ENCODE peak calls at places on chromosome 19, in seven cellular contexts. J is PC-3, V is PC-9, Y is WERI-Rb-1, F is body of pancreas, I is colonic mucosa, N is psoas muscle. B is an unnamed sample.

GRCh38 chr19:1923319-1923718 is 17.7 kb upstream of the CSNK1G2 start:
- DNase-seq in J (no peak), V (no peak), Y (no peak), F (no peak), I (no peak), N (no peak), B (no peak)

GRCh38 chr19:2756477-2756876 is 16.7 kb upstream of the SLC39A3 start:
- DNase-seq in J (no peak), V (no peak), Y (no peak), F (no peak), I (no peak), N (no peak), B (no peak)

GRCh38 chr19:44635581-44636438 is 7.9 kb upstream of the PVR start:
- DNase-seq in J (peak; percentile 64), V (peak; percentile 58), Y (no peak), F (no peak), I (no peak), N (no peak), B (no peak)

GRCh38 chr19:33740811-33741396 is 55.8 kb upstream of the KCTD15 start:
- DNase-seq in J (peak; percentile 45), V (no peak), Y (no peak), F (peak; percentile 45), I (peak; percentile 23), N (no peak), B (no peak)

GRCh38 chr19:48495391-48495790 is 16.2 kb downstream of the LMTK3 start:
- DNase-seq in J (no peak), V (no peak), Y (no peak), F (no peak), I (no peak), N (no peak), B (no peak)

GRCh38 chr19:49807174-49807830 is 5.8 kb downstream of the FUZ start:
- DNase-seq in J (no peak), V (no peak), Y (no peak), F (no peak), I (no peak), N (no peak), B (no peak)

GRCh38 chr19:18317998-18318800 is 4.7 kb downstream of the LSM4 start:
- DNase-seq in J (no peak), V (no peak), Y (no peak), F (peak; percentile 30), I (no peak), N (no peak), B (no peak)

GRCh38 chr19:10284641-10285278 is 2.0 kb upstream of the ICAM4 start:
- DNase-seq in J (no peak), V (no peak), Y (no peak), F (no peak), I (no peak), N (no peak), B (no peak)

GRCh38 chr19:2260341-2260751 is 4.1 kb upstream of the JSRP1 start:
- DNase-seq in J (peak; percentile 42), V (peak; percentile 71), Y (no peak), F (no peak), I (peak; percentile 54), N (no peak), B (no peak)

GRCh38 chr19:28303502-28303901 is 909.4 kb downstream of the UQCRFS1 start:
- DNase-seq in J (no peak), V (no peak), Y (no peak), F (no peak), I (no peak), N (no peak), B (no peak)

GRCh38 chr19:49057636-49058234 is at the start of gene CGB7:
- DNase-seq in J (peak; percentile 70), V (no peak), Y (no peak), F (peak; percentile 85), I (peak; percentile 89), N (peak; percentile 84), B (no peak)

GRCh38 chr19:49142866-49143335 is 12.3 kb downstream of the HRC start:
- DNase-seq in J (peak; percentile 88), V (peak; percentile 67), Y (peak; percentile 45), F (peak; percentile 93), I (peak; percentile 92), N (peak; percentile 93), B (no peak)

GRCh38 chr19:3389876-3390361 is 23.5 kb downstream of the NFIC start:
- DNase-seq in J (no peak), V (no peak), Y (no peak), F (peak; percentile 80), I (peak; percentile 33), N (peak; percentile 82), B (no peak)

GRCh38 chr19:15418112-15418587 is 638 bp downstream of the AKAP8L start:
- DNase-seq in J (peak; percentile 26), V (no peak), Y (peak; percentile 30), F (peak; percentile 23), I (peak; percentile 29), N (no peak), B (no peak)

GRCh38 chr19:13089857-13090507 is 12.7 kb downstream of the LYL1 start:
- DNase-seq in J (no peak), V (no peak), Y (no peak), F (no peak), I (no peak), N (no peak), B (no peak)
- H3K27ac ChIP-seq in J (no peak overlapping the region), V (no peak overlapping the region), Y (no peak overlapping the region), F (no peak overlapping the region), I (no peak overlapping the region), N (peak overlapping the region; percentile 74), B (no peak overlapping the region)

DNA sequence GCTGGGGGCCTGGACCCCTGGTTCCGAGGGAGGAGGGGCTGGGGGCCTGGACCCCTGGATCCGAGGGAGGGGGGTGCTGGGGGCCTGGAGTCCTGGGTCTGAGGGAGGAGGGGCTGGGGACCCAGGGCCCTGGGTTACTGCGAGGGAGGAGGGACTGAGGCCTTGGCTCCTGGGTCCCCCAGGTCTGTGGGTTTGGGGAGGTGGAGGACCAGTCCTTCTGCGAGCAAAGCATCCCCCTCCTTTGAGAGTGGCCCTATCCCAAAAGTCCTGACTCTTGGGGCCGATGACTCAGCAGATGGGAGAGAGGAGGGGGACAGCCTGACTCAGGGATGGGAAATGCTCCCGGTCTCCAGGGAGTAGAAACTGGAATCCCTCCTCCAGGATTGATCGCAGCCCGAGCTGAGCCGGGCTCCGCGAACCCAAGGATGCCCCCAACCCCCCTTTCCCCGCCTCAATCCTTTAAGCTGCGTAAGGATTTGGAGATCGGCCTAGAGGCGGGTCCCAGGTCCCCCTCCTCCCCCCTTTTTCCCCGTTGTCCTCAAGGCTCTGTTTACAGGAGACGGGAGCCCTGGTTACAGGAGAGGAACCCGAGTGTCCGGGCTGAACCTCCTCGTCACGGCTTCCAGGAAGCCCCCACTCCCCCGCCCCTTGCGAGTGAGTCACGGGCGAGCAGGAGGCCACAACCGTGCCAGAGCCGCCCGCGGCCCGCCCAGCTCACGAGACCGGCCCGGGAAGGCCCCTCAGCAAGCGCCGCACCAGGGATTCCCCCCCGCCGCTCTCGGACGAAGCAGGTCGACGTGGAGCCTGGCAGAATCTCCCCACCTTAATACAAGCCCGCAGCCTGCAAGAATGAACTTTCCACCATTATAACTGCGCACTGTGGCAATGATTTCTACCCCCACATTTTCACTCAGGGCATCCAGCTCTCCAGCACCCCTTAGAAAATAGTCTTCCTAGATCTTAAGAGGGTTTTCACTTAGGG is 3.0 kb upstream of the ZFP36 start:
- DNase-seq in J (peak; percentile 88), V (peak; percentile 93), Y (peak; percentile 94), F (peak; percentile 86), I (peak; percentile 97), N (peak; percentile 100), B (peak; percentile 76)
- H3K27ac ChIP-seq in J (peak overlapping the region; percentile 97), V (peak overlapping the region; percentile 98), Y (peak overlapping the region; percentile 87), F (peak overlapping the region; percentile 98), I (peak overlapping the region; percentile 100), N (peak overlapping the region; percentile 96), B (peak overlapping the region; percentile 100)

DNA sequence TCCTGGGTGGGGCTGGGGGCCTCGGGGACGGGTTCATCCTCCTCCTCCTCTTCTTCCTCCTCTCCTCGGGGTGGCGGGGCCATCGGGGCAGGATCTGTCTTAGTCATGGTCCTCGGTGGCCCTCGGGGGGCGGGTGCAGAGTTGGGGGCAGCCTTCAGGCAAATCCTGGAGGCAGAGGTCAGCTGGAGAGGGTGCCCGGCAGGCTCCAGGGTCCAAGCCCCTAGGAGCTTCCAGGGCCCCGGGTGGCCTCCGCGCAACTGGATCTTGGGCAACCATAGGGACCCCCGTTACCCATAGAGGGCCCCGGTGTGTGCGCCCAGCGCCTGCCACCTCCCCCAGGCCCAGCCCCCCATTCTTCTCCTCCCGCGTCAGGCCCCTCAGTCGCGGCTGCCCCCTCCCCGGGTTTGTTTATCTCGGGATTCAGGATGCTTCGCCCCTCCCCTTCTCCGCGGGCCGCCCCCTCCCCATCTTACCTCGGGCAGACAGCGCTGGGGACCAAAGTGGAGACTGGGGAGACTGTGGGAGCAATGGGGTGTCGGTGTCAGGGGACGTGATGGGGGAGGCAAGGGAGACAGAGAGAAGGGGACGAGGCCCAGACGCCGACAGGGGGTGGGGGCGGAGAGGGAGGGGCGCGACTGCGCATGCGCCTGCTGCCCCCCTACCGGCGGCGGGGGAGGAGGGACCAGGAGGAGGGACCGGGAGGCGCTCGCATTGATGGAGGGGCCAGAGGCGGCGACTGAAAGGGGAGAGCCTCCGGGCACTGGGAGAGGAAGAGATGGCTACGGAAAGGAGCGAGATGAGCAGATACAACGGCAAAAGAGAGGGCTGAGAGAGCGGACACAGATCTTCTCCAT is at the start of gene CLIP3:
- DNase-seq in J (no peak), V (no peak), Y (peak; percentile 80), F (peak; percentile 42), I (peak; percentile 32), N (peak; percentile 80), B (no peak)
- H3K27ac ChIP-seq in J (no peak within 1 kb of the TSS), V (no peak within 1 kb of the TSS), Y (no peak within 1 kb of the TSS), F (no peak within 1 kb of the TSS), I (no peak within 1 kb of the TSS), N (no peak within 1 kb of the TSS), B (no peak within 1 kb of the TSS)

GRCh38 chr19:46474211-46474610 is 2.8 kb upstream of the PNMA8A start:
- DNase-seq in J (no peak), V (no peak), Y (no peak), F (no peak), I (no peak), N (no peak), B (peak; percentile 60)

GRCh38 chr19:46471116-46471733 is at the start of gene PNMA8A:
- DNase-seq in J (no peak), V (no peak), Y (peak; percentile 87), F (peak; percentile 77), I (no peak), N (peak; percentile 79), B (no peak)

GRCh38 chr19:46472592-46472991 is 1.2 kb upstream of the PNMA8A start:
- DNase-seq in J (no peak), V (no peak), Y (no peak), F (no peak), I (no peak), N (no peak), B (no peak)

GRCh38 chr19:46470376-46470775 is 987 bp downstream of the PNMA8A start:
- DNase-seq in J (no peak), V (no peak), Y (no peak), F (no peak), I (no peak), N (no peak), B (no peak)

DNA sequence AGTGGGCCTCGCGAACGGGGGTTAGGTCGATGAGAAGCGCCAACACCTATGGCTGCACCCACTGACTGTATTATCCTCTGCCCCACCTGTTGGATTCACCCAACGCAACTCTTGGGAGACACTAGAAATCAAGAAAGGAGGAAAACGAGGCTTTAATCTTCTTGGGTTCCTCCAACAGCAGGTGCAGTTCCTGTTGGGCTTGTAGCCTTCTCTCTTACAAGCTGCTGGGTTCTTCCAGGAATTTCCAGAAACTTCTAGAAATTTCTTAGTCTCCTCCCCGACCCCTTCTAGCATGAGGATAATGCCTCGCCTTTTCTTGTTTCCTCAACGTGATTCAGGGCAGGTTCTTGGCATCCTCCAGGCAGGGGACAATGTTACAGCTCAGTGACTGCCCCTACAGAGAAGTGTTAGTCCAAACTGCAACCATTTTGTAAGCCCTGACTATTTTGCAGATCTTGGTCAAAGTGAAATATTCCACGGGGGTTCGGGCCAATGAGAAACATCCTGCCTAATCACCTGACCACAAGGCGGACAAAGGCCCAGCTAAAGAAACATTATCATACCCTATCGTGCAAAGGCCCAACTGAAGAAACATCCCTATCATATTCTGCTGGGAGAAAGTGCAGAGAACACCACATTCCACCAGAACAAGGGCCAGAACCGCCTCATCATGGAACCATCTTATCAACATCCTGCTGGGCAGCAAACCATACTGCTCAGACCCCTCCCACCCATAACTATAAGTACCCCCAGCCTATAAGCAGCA is 598 bp upstream of the PNMA8A start:
- DNase-seq in J (no peak), V (no peak), Y (no peak), F (no peak), I (no peak), N (no peak), B (no peak)
- H3K27ac ChIP-seq in J (no peak overlapping the region), V (no peak overlapping the region), Y (peak overlapping the region; percentile 69), F (peak overlapping the region; percentile 60), I (no peak overlapping the region), N (peak overlapping the region; percentile 6), B (no peak overlapping the region)